ENCODE peak calls at places on chromosome 9, in six cellular contexts. B is GM03348; O is NCI-H1694; Y is stimulated activated naive CD8-positive, alpha-beta T cell treated with anti-CD3 and anti-CD28 coated beads, Interleukin-15, amount 100 ng/mL, for 72 hours; S is NCI-H1105 treated with DMSO at 0.1 percent for 48 hours; Z is tibial nerve. E is an unnamed sample.

GRCh38 chr9:78745996-78746395 is 449.1 kb downstream of the PSAT1 start:
- DNase-seq in Y (no peak), B (no peak), S (peak), O (no peak), Z (no peak), E (no peak)

GRCh38 chr9:127049044-127049443 is 73.4 kb downstream of the ANGPTL2 start:
- DNase-seq in O (no peak), Z (peak), S (no peak), B (peak), Y (peak), E (no peak)

GRCh38 chr9:77177143-77177893 is at the start of gene VPS13A:
- DNase-seq in O (peak), Y (peak), B (peak), Z (peak), S (peak), E (peak)

GRCh38 chr9:106312913-106313312 is 550.1 kb upstream of the ZNF462 start:
- DNase-seq in Z (no peak), S (no peak), B (no peak), O (no peak), Y (no peak), E (no peak)

GRCh38 chr9:122445155-122445749 is 32.5 kb downstream of the OR1J1 start:
- DNase-seq in S (no peak), O (no peak), Z (no peak), B (peak), Y (no peak), E (no peak)

GRCh38 chr9:83933804-83934203 is 12.6 kb upstream of the KIF27 start:
- DNase-seq in O (no peak), Z (no peak), Y (no peak), S (no peak), B (no peak), E (no peak)

GRCh38 chr9:128884164-128884563 is 2.2 kb downstream of the LRRC8A start:
- DNase-seq in S (no peak), O (no peak), B (no peak), Y (no peak), Z (no peak), E (no peak)

GRCh38 chr9:38205279-38205678 is 136.3 kb upstream of the SHB start:
- DNase-seq in S (no peak), O (no peak), Z (no peak), Y (no peak), B (no peak), E (no peak)

GRCh38 chr9:80028501-80028900 is 456.7 kb downstream of the TLE4 start:
- DNase-seq in Y (no peak), S (no peak), B (peak), O (no peak), Z (no peak), E (no peak)

GRCh38 chr9:35415769-35416427 is 74.0 kb upstream of the RUSC2 start:
- DNase-seq in Y (no peak), O (no peak), Z (no peak), B (no peak), S (no peak), E (no peak)

E was measured in GOT3.